ENCODE peak calls at places on chromosomes 16 and 17, in five cellular contexts. One of them, this sample, is unnamed.

GRCh38 chr17:57553525-57553924 is 191.6 kb downstream of the CCDC182 start:
- DNase-seq in fibroblast of lung: peak
- DNase-seq in GM23248: no peak
- DNase-seq in lower lobe of right lung: no peak
- DNase-seq in AG04450: peak
- DNase-seq in this sample: no peak

GRCh38 chr17:14552311-14552710 is 251.4 kb downstream of the HS3ST3B1 start:
- DNase-seq in fibroblast of lung: no peak
- DNase-seq in GM23248: peak
- DNase-seq in lower lobe of right lung: no peak
- DNase-seq in AG04450: no peak
- DNase-seq in this sample: no peak

GRCh38 chr16:10003486-10003885 is 178.7 kb downstream of the GRIN2A start:
- DNase-seq in fibroblast of lung: peak
- DNase-seq in GM23248: no peak
- DNase-seq in lower lobe of right lung: no peak
- DNase-seq in AG04450: no peak
- DNase-seq in this sample: no peak

GRCh38 chr17:33302394-33302793 is 9.3 kb upstream of the ASIC2 start:
- DNase-seq in fibroblast of lung: peak
- DNase-seq in GM23248: no peak
- DNase-seq in lower lobe of right lung: no peak
- DNase-seq in AG04450: no peak
- DNase-seq in this sample: no peak

GRCh38 chr16:4616047-4616811 is 1.5 kb upstream of the UBALD1 start:
- DNase-seq in fibroblast of lung: peak
- DNase-seq in GM23248: peak
- DNase-seq in lower lobe of right lung: peak
- DNase-seq in AG04450: peak
- DNase-seq in this sample: peak

GRCh38 chr16:67475051-67475450 is 5.9 kb downstream of the ATP6V0D1 start:
- DNase-seq in fibroblast of lung: no peak
- DNase-seq in GM23248: no peak
- DNase-seq in lower lobe of right lung: no peak
- DNase-seq in AG04450: no peak
- DNase-seq in this sample: no peak

GRCh38 chr17:80396680-80397387 is 18.1 kb upstream of the ENDOV start:
- DNase-seq in fibroblast of lung: no peak
- DNase-seq in GM23248: no peak
- DNase-seq in lower lobe of right lung: no peak
- DNase-seq in AG04450: no peak
- DNase-seq in this sample: no peak

GRCh38 chr17:38401459-38401858 is 26.8 kb upstream of the ARHGAP23 start:
- DNase-seq in fibroblast of lung: no peak
- DNase-seq in GM23248: no peak
- DNase-seq in lower lobe of right lung: no peak
- DNase-seq in AG04450: no peak
- DNase-seq in this sample: no peak

GRCh38 chr16:30982548-30983288 is 2.3 kb upstream of the HSD3B7 start:
- DNase-seq in fibroblast of lung: no peak
- DNase-seq in GM23248: peak
- DNase-seq in lower lobe of right lung: no peak
- DNase-seq in AG04450: no peak
- DNase-seq in this sample: no peak

GRCh38 chr16:27318399-27319256 is 4.9 kb downstream of the IL4R start:
- DNase-seq in fibroblast of lung: no peak
- DNase-seq in GM23248: no peak
- DNase-seq in lower lobe of right lung: peak
- DNase-seq in AG04450: no peak
- DNase-seq in this sample: peak

GRCh38 chr17:48915459-48916282 is 7.5 kb downstream of the UBE2Z start:
- DNase-seq in fibroblast of lung: peak
- DNase-seq in GM23248: peak
- DNase-seq in lower lobe of right lung: no peak
- DNase-seq in AG04450: peak
- DNase-seq in this sample: no peak

GRCh38 chr17:70169707-70170597 is 620 bp downstream of the KCNJ2 start:
- DNase-seq in fibroblast of lung: peak
- DNase-seq in GM23248: peak
- DNase-seq in lower lobe of right lung: no peak
- DNase-seq in AG04450: no peak
- DNase-seq in this sample: peak

GRCh38 chr17:58228679-58229078 is 9.6 kb upstream of the MKS1 start:
- DNase-seq in fibroblast of lung: no peak
- DNase-seq in GM23248: no peak
- DNase-seq in lower lobe of right lung: no peak
- DNase-seq in AG04450: no peak
- DNase-seq in this sample: no peak

GRCh38 chr17:68318103-68318991 is 27.1 kb downstream of the ARSG start:
- DNase-seq in fibroblast of lung: peak
- DNase-seq in GM23248: peak
- DNase-seq in lower lobe of right lung: no peak
- DNase-seq in AG04450: no peak
- DNase-seq in this sample: no peak

GRCh38 chr16:88605186-88606145 is 32.9 kb upstream of the IL17C start:
- DNase-seq in fibroblast of lung: no peak
- DNase-seq in GM23248: no peak
- DNase-seq in lower lobe of right lung: no peak
- DNase-seq in AG04450: no peak
- DNase-seq in this sample: no peak

GRCh38 chr16:85080923-85081498 is 31.3 kb downstream of the CIBAR2 start:
- DNase-seq in fibroblast of lung: no peak
- DNase-seq in GM23248: no peak
- DNase-seq in lower lobe of right lung: no peak
- DNase-seq in AG04450: no peak
- DNase-seq in this sample: no peak

GRCh38 chr17:72985882-72986720 is 106.4 kb downstream of the SLC39A11 start:
- DNase-seq in fibroblast of lung: peak
- DNase-seq in GM23248: peak
- DNase-seq in lower lobe of right lung: peak
- DNase-seq in AG04450: peak
- DNase-seq in this sample: peak

GRCh38 chr17:50380369-50381259 is 7.6 kb downstream of the EME1 start:
- DNase-seq in fibroblast of lung: no peak
- DNase-seq in GM23248: peak
- DNase-seq in lower lobe of right lung: no peak
- DNase-seq in AG04450: no peak
- DNase-seq in this sample: no peak

GRCh38 chr17:48840441-48840840 is 9.6 kb downstream of the CALCOCO2 start:
- DNase-seq in fibroblast of lung: peak
- DNase-seq in GM23248: peak
- DNase-seq in lower lobe of right lung: no peak
- DNase-seq in AG04450: no peak
- DNase-seq in this sample: no peak

GRCh38 chr17:79036609-79037008 is 12.6 kb downstream of the C1QTNF1 start:
- DNase-seq in fibroblast of lung: peak
- DNase-seq in GM23248: peak
- DNase-seq in lower lobe of right lung: no peak
- DNase-seq in AG04450: peak
- DNase-seq in this sample: peak

GRCh38 chr17:27649929-27650328 is 18.9 kb downstream of the LGALS9 start:
- DNase-seq in fibroblast of lung: no peak
- DNase-seq in GM23248: no peak
- DNase-seq in lower lobe of right lung: no peak
- DNase-seq in AG04450: no peak
- DNase-seq in this sample: peak

GRCh38 chr17:79812969-79813825 is 16.3 kb upstream of the CBX8 start:
- DNase-seq in fibroblast of lung: no peak
- DNase-seq in GM23248: peak
- DNase-seq in lower lobe of right lung: no peak
- DNase-seq in AG04450: no peak
- DNase-seq in this sample: peak

DNA sequence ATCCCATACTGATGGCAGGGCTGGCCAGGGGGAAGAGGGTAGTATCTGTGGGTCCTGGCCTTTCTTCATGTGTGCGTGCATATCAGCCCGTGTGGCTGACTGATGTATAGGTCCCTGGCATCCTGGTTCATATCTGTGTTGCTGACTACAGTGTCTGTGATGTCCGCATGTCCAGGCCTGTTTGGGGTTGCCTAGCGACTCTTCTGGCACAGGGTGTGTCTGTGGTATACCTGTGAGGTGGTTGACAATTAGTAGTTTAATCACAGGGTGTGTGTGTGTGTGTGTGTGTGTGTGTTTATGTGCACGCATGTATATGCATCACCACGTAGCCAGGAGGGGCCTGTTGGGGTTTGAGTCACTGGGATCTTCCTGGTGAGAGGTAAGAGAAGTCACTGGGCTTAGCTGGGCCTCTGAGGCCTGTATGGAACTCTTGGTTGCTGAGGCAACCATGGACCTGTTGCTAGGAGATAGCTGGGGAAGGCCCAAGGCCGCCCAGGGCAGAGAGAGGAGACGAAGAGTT is 634 bp upstream of the TMEM95 start:
- DNase-seq in fibroblast of lung: peak
- DNase-seq in GM23248: peak
- DNase-seq in lower lobe of right lung: no peak
- DNase-seq in AG04450: no peak
- DNase-seq in this sample: no peak
- H3K4me3 ChIP-seq in fibroblast of lung: peak
- H3K4me3 ChIP-seq in GM23248: peak
- H3K4me3 ChIP-seq in lower lobe of right lung: no peak
- H3K4me3 ChIP-seq in AG04450: peak
- H3K4me3 ChIP-seq in this sample: no peak

GRCh38 chr17:77117415-77117814 is 23.4 kb upstream of the SEC14L1 start:
- DNase-seq in fibroblast of lung: peak
- DNase-seq in GM23248: peak
- DNase-seq in lower lobe of right lung: no peak
- DNase-seq in AG04450: no peak
- DNase-seq in this sample: no peak
- H3K27ac ChIP-seq in fibroblast of lung: no peak
- H3K27ac ChIP-seq in GM23248: no peak
- H3K27ac ChIP-seq in lower lobe of right lung: peak
- H3K27ac ChIP-seq in AG04450: no peak
- H3K27ac ChIP-seq in this sample: peak

DNA sequence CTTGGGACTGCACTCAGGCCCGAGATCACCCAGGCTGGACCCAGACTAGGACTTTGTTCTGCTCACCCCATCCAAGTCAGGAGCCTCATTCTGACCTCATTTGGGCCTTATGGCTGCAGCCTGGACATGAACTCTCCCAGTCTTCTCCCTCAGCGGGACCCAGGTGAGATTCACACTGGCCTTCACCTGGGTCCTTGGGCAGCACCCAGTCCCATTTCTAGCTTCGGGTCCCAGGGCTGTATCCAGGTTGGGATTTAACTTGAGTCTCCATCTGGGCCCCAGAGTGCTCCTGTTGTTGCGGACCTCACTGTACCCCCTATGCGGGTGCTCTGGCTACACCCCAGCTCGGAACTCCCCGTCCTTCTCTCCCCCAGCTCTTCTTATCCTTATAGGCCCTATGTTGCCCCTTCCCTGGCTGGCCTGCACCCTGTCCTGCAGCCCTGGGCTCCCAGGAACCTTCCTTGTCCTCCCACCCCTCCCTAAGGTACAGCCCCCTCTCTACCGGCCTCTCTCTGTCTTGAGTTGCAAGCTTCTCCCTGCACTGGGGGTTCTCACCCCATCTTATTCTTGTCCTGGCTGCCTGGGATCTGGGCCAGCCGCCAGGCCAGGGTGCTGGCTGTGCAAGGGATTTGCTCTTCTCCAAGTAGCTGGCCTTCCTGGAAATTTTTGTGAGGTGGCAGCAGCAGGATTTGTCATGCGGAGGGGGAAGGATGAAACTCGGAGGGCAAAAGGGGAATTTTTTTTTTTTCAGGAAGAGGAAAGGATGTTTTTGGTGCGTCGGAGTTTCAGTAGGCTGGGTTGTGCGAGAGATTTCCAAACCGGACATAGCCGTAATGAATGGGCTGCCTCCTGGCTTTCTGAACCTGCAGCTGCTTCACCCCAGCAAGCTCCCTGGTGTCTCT is 904 bp downstream of the MAP2K3 start:
- DNase-seq in fibroblast of lung: peak
- DNase-seq in GM23248: peak
- DNase-seq in lower lobe of right lung: no peak
- DNase-seq in AG04450: no peak
- DNase-seq in this sample: no peak
- H3K4me3 ChIP-seq in fibroblast of lung: peak
- H3K4me3 ChIP-seq in GM23248: peak
- H3K4me3 ChIP-seq in lower lobe of right lung: peak
- H3K4me3 ChIP-seq in AG04450: peak
- H3K4me3 ChIP-seq in this sample: peak

DNA sequence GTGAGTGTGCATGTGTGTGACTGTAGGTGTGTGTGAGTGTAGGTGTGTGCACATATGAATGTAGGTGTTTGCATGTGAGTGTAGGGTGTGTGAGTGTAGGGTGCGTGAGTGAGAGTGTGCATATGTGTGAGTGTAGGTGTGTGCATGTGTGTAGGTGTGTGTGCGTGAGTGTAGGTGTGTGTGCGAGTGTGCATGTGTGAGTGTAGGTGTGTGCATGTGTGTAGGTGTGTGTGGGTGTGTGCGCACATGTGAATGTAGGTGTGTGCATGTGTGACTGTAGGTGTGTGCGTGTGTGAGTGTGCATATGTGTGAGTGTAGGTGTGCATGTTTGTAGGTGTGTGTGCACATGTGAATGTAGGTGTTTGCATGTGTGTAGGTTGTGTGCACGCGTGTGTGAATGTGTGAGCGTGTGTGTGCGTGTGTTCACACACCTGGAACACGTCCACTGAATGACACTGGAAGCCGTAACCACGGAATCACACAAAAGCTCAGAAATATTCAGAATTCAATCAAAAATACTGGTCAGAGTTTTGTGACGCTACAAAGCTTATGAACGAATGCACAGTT is 30.6 kb downstream of the MRM3 start:
- DNase-seq in fibroblast of lung: no peak
- DNase-seq in GM23248: no peak
- DNase-seq in lower lobe of right lung: no peak
- DNase-seq in AG04450: no peak
- DNase-seq in this sample: no peak
- H3K27ac ChIP-seq in fibroblast of lung: no peak
- H3K27ac ChIP-seq in GM23248: no peak
- H3K27ac ChIP-seq in lower lobe of right lung: no peak
- H3K27ac ChIP-seq in AG04450: no peak
- H3K27ac ChIP-seq in this sample: no peak

DNA sequence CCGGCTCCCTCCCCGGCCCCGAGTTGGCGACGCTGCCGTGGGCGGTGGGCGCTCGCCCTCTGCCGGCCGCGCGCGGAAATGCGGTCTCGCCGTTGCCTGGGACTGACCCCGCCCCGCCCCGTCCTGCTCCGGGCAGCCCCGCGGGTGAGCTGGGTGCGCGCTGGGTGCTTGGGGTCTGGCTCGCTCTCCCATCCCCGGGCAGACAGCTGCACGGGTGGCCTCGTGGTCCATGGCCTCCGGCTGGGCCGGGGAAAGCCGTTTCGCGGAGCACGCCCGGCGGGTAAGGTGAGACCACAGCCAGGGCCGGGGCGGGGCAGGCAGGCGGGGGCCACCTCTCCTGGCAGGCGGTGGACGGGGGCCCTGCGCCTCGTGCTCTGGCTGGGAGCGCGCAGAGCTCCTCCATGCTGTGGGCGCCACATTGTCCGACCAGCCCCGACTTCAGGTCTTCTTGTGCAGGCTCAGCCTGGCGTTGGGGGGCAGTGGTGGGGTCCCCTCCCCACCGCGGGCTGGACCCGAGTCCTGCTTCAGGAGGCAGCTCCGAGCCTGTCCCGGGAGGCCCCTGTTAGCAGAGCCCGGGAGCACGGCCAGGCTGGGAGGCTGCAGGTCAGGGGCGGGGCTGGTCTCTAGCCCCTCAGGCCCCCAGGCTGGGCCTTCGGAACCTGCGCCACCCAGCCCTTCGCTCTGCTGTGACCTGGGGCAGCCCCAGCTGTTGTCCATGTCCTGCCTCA is 7.0 kb upstream of the C1QTNF8 start:
- DNase-seq in fibroblast of lung: no peak
- DNase-seq in GM23248: peak
- DNase-seq in lower lobe of right lung: peak
- DNase-seq in AG04450: no peak
- DNase-seq in this sample: peak
- H3K4me3 ChIP-seq in fibroblast of lung: no peak
- H3K4me3 ChIP-seq in GM23248: no peak
- H3K4me3 ChIP-seq in lower lobe of right lung: peak
- H3K4me3 ChIP-seq in AG04450: no peak
- H3K4me3 ChIP-seq in this sample: no peak